ENCODE peak calls at places on chromosomes 11 and 22, in eight cellular contexts. One of them, this sample, is unnamed.

GRCh38 chr11:57307666-57308270 is 17.0 kb downstream of the TNKS1BP1 start:
- DNase-seq in GM23338: no peak
- DNase-seq in HL-60: no peak
- DNase-seq in GM12878: no peak
- DNase-seq in transverse colon: no peak
- DNase-seq in Panc1: no peak
- DNase-seq in SK-N-SH: no peak
- DNase-seq in spleen: no peak
- DNase-seq in this sample: no peak

GRCh38 chr11:36372101-36372767 is 76.1 kb downstream of the PRR5L start:
- DNase-seq in SK-N-SH: no peak
- DNase-seq in Panc1: no peak
- DNase-seq in HL-60: no peak
- DNase-seq in spleen: no peak
- DNase-seq in transverse colon: no peak
- DNase-seq in GM23338: no peak
- DNase-seq in GM12878: no peak
- DNase-seq in this sample: no peak

GRCh38 chr11:14054708-14055107 is 92.2 kb downstream of the SPON1 start:
- DNase-seq in Panc1: no peak
- DNase-seq in GM12878: no peak
- DNase-seq in GM23338: no peak
- DNase-seq in SK-N-SH: no peak
- DNase-seq in spleen: no peak
- DNase-seq in HL-60: no peak
- DNase-seq in transverse colon: no peak
- DNase-seq in this sample: peak; percentile 37

GRCh38 chr11:114027941-114028340 is 31.6 kb upstream of the ZBTB16 start:
- DNase-seq in spleen: no peak
- DNase-seq in Panc1: no peak
- DNase-seq in GM23338: no peak
- DNase-seq in HL-60: no peak
- DNase-seq in SK-N-SH: no peak
- DNase-seq in GM12878: no peak
- DNase-seq in transverse colon: no peak
- DNase-seq in this sample: no peak

GRCh38 chr11:12042215-12042676 is 33.8 kb upstream of the DKK3 start:
- DNase-seq in SK-N-SH: no peak
- DNase-seq in HL-60: peak; percentile 74
- DNase-seq in spleen: no peak
- DNase-seq in GM12878: no peak
- DNase-seq in GM23338: peak; percentile 9
- DNase-seq in transverse colon: no peak
- DNase-seq in Panc1: no peak
- DNase-seq in this sample: peak; percentile 48

GRCh38 chr11:124640660-124641059 is 18.0 kb downstream of the TBRG1 start:
- DNase-seq in HL-60: no peak
- DNase-seq in transverse colon: no peak
- DNase-seq in Panc1: no peak
- DNase-seq in spleen: no peak
- DNase-seq in SK-N-SH: no peak
- DNase-seq in GM12878: no peak
- DNase-seq in GM23338: peak; percentile 63
- DNase-seq in this sample: no peak

GRCh38 chr11:12354750-12355545 is 22.4 kb upstream of the PARVA start:
- DNase-seq in spleen: no peak
- DNase-seq in transverse colon: peak; percentile 24
- DNase-seq in GM12878: no peak
- DNase-seq in GM23338: peak; percentile 52
- DNase-seq in HL-60: no peak
- DNase-seq in SK-N-SH: no peak
- DNase-seq in Panc1: no peak
- DNase-seq in this sample: no peak

GRCh38 chr22:24325105-24325757 is 54.6 kb downstream of the SPECC1L start:
- DNase-seq in HL-60: peak; percentile 55
- DNase-seq in spleen: no peak
- DNase-seq in GM12878: peak; percentile 62
- DNase-seq in transverse colon: no peak
- DNase-seq in GM23338: peak; percentile 54
- DNase-seq in SK-N-SH: peak; percentile 42
- DNase-seq in Panc1: no peak
- DNase-seq in this sample: peak; percentile 22

DNA sequence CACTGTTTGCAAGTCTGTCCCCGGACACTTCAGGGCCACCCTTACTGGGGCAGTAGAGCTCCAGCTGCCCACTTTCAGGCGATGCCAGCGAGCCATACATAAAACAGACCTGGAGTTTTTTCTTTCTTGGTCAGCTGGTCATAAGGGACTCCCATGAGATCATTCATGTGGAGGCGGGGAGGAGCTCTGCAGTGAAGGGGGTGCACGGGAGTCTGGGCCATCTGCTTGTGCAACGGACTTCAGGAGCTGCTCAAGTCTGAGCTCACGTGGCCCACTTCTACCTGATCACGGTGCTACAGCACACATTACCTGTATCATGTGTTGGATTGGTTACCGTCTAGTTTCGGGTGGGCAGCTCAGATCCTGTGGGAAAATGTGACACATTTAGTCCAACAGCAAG is 9.2 kb upstream of the MRGPRF start:
- DNase-seq in SK-N-SH: no peak
- DNase-seq in GM23338: no peak
- DNase-seq in Panc1: no peak
- DNase-seq in transverse colon: no peak
- DNase-seq in HL-60: no peak
- DNase-seq in spleen: no peak
- DNase-seq in GM12878: no peak
- DNase-seq in this sample: no peak
- TF ChIP-seq POLR2AphosphoS5 in SK-N-SH: no peak
- TF ChIP-seq POLR2AphosphoS5 in GM23338: no peak
- TF ChIP-seq POLR2AphosphoS5 in Panc1: no peak
- TF ChIP-seq POLR2AphosphoS5 in transverse colon: no peak
- TF ChIP-seq POLR2AphosphoS5 in HL-60: no peak
- TF ChIP-seq POLR2AphosphoS5 in spleen: no peak
- TF ChIP-seq POLR2AphosphoS5 in GM12878: no peak
- TF ChIP-seq POLR2AphosphoS5 in this sample: no peak

GRCh38 chr22:37741312-37741795 is 44.5 kb downstream of the TRIOBP start:
- DNase-seq in GM12878: no peak
- DNase-seq in spleen: no peak
- DNase-seq in GM23338: peak; percentile 45
- DNase-seq in Panc1: no peak
- DNase-seq in transverse colon: peak; percentile 81
- DNase-seq in SK-N-SH: peak; percentile 95
- DNase-seq in HL-60: peak; percentile 97
- DNase-seq in this sample: peak; percentile 66
- H3K27ac ChIP-seq in GM12878: no peak overlapping the region
- H3K27ac ChIP-seq in spleen: peak overlapping the region; percentile 91
- H3K27ac ChIP-seq in GM23338: no peak overlapping the region
- H3K27ac ChIP-seq in Panc1: no peak overlapping the region
- H3K27ac ChIP-seq in transverse colon: peak overlapping the region; percentile 92
- H3K27ac ChIP-seq in SK-N-SH: peak overlapping the region; percentile 42
- H3K27ac ChIP-seq in HL-60: peak overlapping the region; percentile 83
- H3K27ac ChIP-seq in this sample: peak overlapping the region; percentile 71

DNA sequence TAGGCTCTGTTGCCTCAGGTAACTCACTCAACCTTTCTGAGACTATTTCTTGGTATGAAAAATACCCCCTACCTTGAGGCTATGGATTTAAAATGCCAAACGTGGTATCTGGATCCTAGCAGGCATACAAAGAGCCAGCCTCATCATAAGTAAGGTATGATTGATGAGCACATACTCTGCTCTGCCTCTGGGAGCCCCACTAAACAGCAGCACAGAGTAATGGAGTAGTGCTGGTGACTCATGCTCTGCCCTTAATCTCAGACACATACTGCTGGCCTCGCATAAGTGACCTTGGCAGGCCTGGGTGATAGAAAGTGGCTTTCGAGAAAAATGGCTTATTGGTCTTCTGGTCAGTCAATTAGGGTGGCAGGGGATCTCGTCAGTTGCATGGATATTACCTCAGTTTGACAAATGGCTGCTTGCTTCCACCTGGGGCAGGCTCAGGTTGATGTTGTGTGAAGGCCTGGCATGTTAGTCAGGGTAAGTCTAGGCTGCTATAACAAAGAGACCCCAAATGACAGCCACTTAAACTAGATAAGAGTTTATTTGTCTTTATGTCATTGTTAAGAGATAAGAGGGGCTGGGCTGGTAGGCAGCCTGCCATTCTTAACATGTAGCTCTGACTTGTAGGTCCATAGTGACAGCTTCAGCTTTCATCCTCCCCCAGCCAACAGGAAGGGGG is 15.2 kb upstream of the SLC6A5 start:
- DNase-seq in spleen: no peak
- DNase-seq in GM12878: no peak
- DNase-seq in HL-60: no peak
- DNase-seq in transverse colon: no peak
- DNase-seq in SK-N-SH: no peak
- DNase-seq in GM23338: no peak
- DNase-seq in Panc1: no peak
- DNase-seq in this sample: no peak
- H3K4me3 ChIP-seq in spleen: no peak overlapping the region
- H3K4me3 ChIP-seq in GM12878: no peak overlapping the region
- H3K4me3 ChIP-seq in HL-60: no peak overlapping the region
- H3K4me3 ChIP-seq in transverse colon: no peak overlapping the region
- H3K4me3 ChIP-seq in SK-N-SH: no peak overlapping the region
- H3K4me3 ChIP-seq in GM23338: no peak overlapping the region
- H3K4me3 ChIP-seq in Panc1: no peak overlapping the region
- H3K4me3 ChIP-seq in this sample: no peak overlapping the region

GRCh38 chr22:25404556-25404922 is 159.9 kb upstream of the GRK3 start:
- DNase-seq in HL-60: no peak
- DNase-seq in transverse colon: no peak
- DNase-seq in GM23338: peak; percentile 73
- DNase-seq in spleen: peak; percentile 84
- DNase-seq in GM12878: no peak
- DNase-seq in SK-N-SH: peak; percentile 69
- DNase-seq in Panc1: no peak
- DNase-seq in this sample: no peak

GRCh38 chr22:25403284-25403606 is 161.2 kb upstream of the GRK3 start:
- DNase-seq in GM12878: no peak
- DNase-seq in SK-N-SH: no peak
- DNase-seq in HL-60: no peak
- DNase-seq in Panc1: no peak
- DNase-seq in spleen: no peak
- DNase-seq in GM23338: no peak
- DNase-seq in transverse colon: no peak
- DNase-seq in this sample: no peak

GRCh38 chr22:25403752-25404471 is 160.6 kb upstream of the GRK3 start:
- DNase-seq in GM23338: peak; percentile 75
- DNase-seq in SK-N-SH: peak; percentile 49
- DNase-seq in transverse colon: no peak
- DNase-seq in Panc1: no peak
- DNase-seq in spleen: no peak
- DNase-seq in GM12878: no peak
- DNase-seq in HL-60: no peak
- DNase-seq in this sample: no peak

GRCh38 chr22:25402160-25402500 is 162.3 kb upstream of the GRK3 start:
- DNase-seq in Panc1: no peak
- DNase-seq in GM23338: no peak
- DNase-seq in spleen: no peak
- DNase-seq in HL-60: no peak
- DNase-seq in transverse colon: no peak
- DNase-seq in GM12878: no peak
- DNase-seq in SK-N-SH: no peak
- DNase-seq in this sample: no peak

DNA sequence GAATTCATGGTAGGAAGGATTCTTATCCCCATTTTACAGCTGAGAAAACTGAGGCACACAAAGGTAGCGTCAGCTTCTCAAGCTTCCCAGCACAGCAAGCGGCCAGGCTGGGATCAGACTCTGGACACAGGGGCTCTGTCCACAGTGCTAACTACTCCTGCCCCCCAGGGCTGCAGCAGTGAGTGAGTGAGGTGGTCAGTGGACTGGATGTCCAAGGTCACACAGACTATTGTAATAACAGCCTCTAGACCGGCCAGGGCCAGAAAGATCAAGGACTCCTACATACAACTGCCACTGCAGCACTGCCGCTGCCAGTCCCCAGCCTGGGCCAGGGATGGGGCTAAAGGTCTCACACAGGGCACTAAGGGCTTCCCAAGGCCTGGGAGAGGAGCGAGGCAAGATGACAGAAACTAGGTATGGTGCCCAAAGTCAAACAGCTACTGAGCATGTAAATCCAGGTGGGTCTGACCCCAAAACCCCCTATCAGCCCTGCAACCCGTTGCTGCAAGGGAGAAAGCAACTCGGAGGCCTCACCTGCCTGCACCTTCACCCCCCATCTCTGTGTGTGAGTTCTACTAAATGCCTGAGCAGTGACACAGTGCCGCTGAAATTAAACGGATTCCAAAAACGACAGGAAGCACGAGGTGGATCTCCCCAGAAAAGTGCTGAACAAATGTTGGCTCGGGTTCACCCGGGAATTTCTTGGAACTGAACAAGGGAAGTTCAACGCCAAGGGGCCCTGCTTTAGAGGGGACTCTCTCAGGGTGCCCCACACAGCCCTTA is 161.8 kb upstream of the GRK3 start:
- DNase-seq in GM23338: no peak
- DNase-seq in spleen: no peak
- DNase-seq in Panc1: no peak
- DNase-seq in HL-60: no peak
- DNase-seq in transverse colon: peak; percentile 35
- DNase-seq in SK-N-SH: no peak
- DNase-seq in GM12878: no peak
- DNase-seq in this sample: no peak
- TF ChIP-seq POLR2AphosphoS5 in GM23338: no peak
- TF ChIP-seq POLR2AphosphoS5 in spleen: no peak
- TF ChIP-seq POLR2AphosphoS5 in Panc1: no peak
- TF ChIP-seq POLR2AphosphoS5 in HL-60: no peak
- TF ChIP-seq POLR2AphosphoS5 in transverse colon: no peak
- TF ChIP-seq POLR2AphosphoS5 in SK-N-SH: no peak
- TF ChIP-seq POLR2AphosphoS5 in GM12878: no peak
- TF ChIP-seq POLR2AphosphoS5 in this sample: no peak

GRCh38 chr11:10451399-10452116 is 3.5 kb upstream of the AMPD3 start:
- DNase-seq in GM23338: no peak
- DNase-seq in transverse colon: no peak
- DNase-seq in SK-N-SH: no peak
- DNase-seq in spleen: peak; percentile 80
- DNase-seq in GM12878: no peak
- DNase-seq in Panc1: no peak
- DNase-seq in HL-60: no peak
- DNase-seq in this sample: no peak

GRCh38 chr11:10453261-10453660 is 1.8 kb upstream of the AMPD3 start:
- DNase-seq in HL-60: no peak
- DNase-seq in transverse colon: no peak
- DNase-seq in GM23338: no peak
- DNase-seq in SK-N-SH: no peak
- DNase-seq in spleen: no peak
- DNase-seq in GM12878: no peak
- DNase-seq in Panc1: no peak
- DNase-seq in this sample: no peak

GRCh38 chr11:10454506-10454901 is 560 bp upstream of the AMPD3 start:
- DNase-seq in Panc1: no peak
- DNase-seq in GM23338: no peak
- DNase-seq in GM12878: no peak
- DNase-seq in SK-N-SH: no peak
- DNase-seq in HL-60: no peak
- DNase-seq in spleen: no peak
- DNase-seq in transverse colon: no peak
- DNase-seq in this sample: no peak

GRCh38 chr11:10450451-10451398 is 4.3 kb upstream of the AMPD3 start:
- DNase-seq in Panc1: no peak
- DNase-seq in transverse colon: peak; percentile 78
- DNase-seq in spleen: peak; percentile 92
- DNase-seq in GM12878: no peak
- DNase-seq in GM23338: peak; percentile 90
- DNase-seq in SK-N-SH: peak; percentile 73
- DNase-seq in HL-60: no peak
- DNase-seq in this sample: no peak

GRCh38 chr11:10452211-10452767 is 2.8 kb upstream of the AMPD3 start:
- DNase-seq in spleen: no peak
- DNase-seq in Panc1: no peak
- DNase-seq in transverse colon: no peak
- DNase-seq in GM23338: no peak
- DNase-seq in HL-60: no peak
- DNase-seq in GM12878: no peak
- DNase-seq in SK-N-SH: no peak
- DNase-seq in this sample: no peak
- H3K27ac ChIP-seq in spleen: peak overlapping the region; percentile 97
- H3K27ac ChIP-seq in Panc1: no peak overlapping the region
- H3K27ac ChIP-seq in transverse colon: no peak overlapping the region
- H3K27ac ChIP-seq in GM23338: no peak overlapping the region
- H3K27ac ChIP-seq in HL-60: no peak overlapping the region
- H3K27ac ChIP-seq in GM12878: no peak overlapping the region
- H3K27ac ChIP-seq in SK-N-SH: no peak overlapping the region
- H3K27ac ChIP-seq in this sample: no peak overlapping the region